ENCODE peak calls at places on chromosomes 1 and 21, in eight cellular contexts. X is tibial nerve; G is A673; Q is cardiac muscle cell; O is astrocyte; U is H9; P is PC-3; V is CD8-positive, alpha-beta memory T cell. D is an unnamed sample.

GRCh38 chr1:109765483-109765815 is 1.7 kb upstream of the EPS8L3 start:
- DNase-seq in O (no peak), U (no peak), Q (no peak), V (no peak), G (no peak), X (no peak), P (no peak), D (no peak)

GRCh38 chr1:109395602-109396512 is 1.9 kb downstream of the SORT1 start:
- DNase-seq in G (peak), Q (peak), P (peak), V (no peak), X (no peak), O (peak), U (no peak), D (no peak)

GRCh38 chr1:51100264-51100880 is 1.7 kb upstream of the C1orf185 start:
- DNase-seq in U (no peak), G (no peak), Q (no peak), V (no peak), X (no peak), O (no peak), P (no peak), D (no peak)

GRCh38 chr1:111733996-111734369 is 5.2 kb downstream of the INKA2 start:
- DNase-seq in V (no peak), O (no peak), U (peak), Q (no peak), G (no peak), X (no peak), P (no peak), D (no peak)

GRCh38 chr1:24896596-24897262 is 33.3 kb downstream of the RUNX3 start:
- DNase-seq in Q (no peak), V (no peak), O (no peak), X (no peak), G (no peak), U (no peak), P (no peak), D (no peak)

GRCh38 chr1:82510431-82510830 is 709.7 kb downstream of the ADGRL2 start:
- DNase-seq in U (no peak), Q (no peak), P (no peak), X (no peak), V (no peak), O (no peak), G (no peak), D (no peak)

GRCh38 chr1:180860535-180860934 is 52.2 kb upstream of the KIAA1614 start:
- DNase-seq in G (no peak), Q (no peak), U (no peak), V (no peak), X (no peak), P (no peak), O (no peak), D (no peak)

GRCh38 chr1:71660417-71660816 is 579.6 kb upstream of the ZRANB2 start:
- DNase-seq in P (no peak), O (peak), X (no peak), U (no peak), V (no peak), G (no peak), Q (no peak), D (no peak)

GRCh38 chr1:16960560-16961296 is 19.7 kb downstream of the MFAP2 start:
- DNase-seq in V (peak), O (peak), G (peak), P (peak), X (peak), Q (peak), U (peak), D (peak)

GRCh38 chr1:86155061-86155806 is 1.3 kb downstream of the COL24A1 start:
- DNase-seq in V (no peak), O (peak), U (peak), X (peak), G (no peak), P (no peak), Q (peak), D (no peak)

GRCh38 chr1:61079898-61080336 is 2.4 kb upstream of the NFIA start:
- DNase-seq in U (peak), O (peak), G (peak), Q (peak), V (no peak), X (peak), P (peak), D (peak)

GRCh38 chr1:81967957-81968356 is 167.2 kb downstream of the ADGRL2 start:
- DNase-seq in V (no peak), Q (no peak), U (no peak), P (no peak), G (no peak), O (no peak), X (no peak), D (no peak)

GRCh38 chr1:91891486-91891885 is 5.5 kb upstream of the TGFBR3 start:
- DNase-seq in Q (no peak), U (no peak), V (no peak), X (no peak), P (no peak), G (peak), O (no peak), D (no peak)

GRCh38 chr1:149849246-149849946 is 50.0 kb upstream of the BOLA1 start:
- DNase-seq in O (no peak), V (no peak), X (no peak), G (peak), Q (peak), P (peak), U (no peak), D (no peak)

GRCh38 chr1:232134365-232134764 is 495.6 kb downstream of the SIPA1L2 start:
- DNase-seq in Q (no peak), V (no peak), G (no peak), P (no peak), U (no peak), X (no peak), O (no peak), D (no peak)

DNA sequence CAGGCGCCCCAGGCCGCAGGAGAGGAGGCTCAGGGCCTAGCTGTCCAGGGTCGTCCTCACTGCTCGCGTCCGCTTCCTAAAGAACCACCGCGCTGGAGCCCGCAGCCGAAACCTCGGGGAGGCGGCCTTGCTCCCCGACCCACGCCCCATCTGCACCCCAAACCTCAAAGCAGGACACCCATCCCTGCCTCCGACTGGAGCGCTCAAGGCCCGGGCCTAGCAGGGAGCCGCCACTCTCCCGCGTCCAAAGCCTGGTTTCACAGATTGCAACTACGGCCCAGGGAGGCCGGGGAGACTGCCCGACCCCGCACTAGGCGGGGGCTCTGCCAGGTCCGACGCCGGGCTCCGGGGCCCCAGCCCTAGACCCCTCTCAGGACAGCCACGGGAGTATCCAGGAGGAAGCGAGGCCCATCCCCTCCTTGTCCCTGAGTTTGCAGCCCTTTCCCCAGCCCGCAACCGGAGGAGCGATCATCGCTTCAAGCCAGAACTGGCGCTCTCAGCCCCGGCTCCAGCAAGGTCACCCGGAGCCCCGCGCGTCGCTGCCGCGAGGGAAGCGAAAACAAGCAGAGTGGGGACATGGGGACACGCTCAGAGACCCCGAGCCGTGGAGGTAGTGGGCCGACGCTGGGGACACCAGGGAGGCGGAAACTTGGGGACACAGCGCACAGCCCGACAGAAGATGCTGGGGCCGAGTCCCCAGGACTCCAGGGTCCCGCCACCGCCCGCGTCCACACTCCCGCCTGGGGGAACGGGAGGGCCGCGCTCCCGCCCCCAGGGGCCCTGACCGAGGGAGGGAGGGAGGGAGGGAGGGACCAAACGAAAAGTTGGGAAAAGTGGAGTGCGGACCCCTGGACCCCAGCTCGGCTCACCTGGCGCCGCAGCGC is 474 bp downstream of the TMEM200B start:
- DNase-seq in U (no peak), O (peak), V (no peak), P (no peak), Q (peak), G (no peak), X (no peak), D (no peak)
- H3K27ac ChIP-seq in U (no peak), O (peak), V (no peak), P (peak), Q (peak), G (no peak), X (peak), D (peak)

DNA sequence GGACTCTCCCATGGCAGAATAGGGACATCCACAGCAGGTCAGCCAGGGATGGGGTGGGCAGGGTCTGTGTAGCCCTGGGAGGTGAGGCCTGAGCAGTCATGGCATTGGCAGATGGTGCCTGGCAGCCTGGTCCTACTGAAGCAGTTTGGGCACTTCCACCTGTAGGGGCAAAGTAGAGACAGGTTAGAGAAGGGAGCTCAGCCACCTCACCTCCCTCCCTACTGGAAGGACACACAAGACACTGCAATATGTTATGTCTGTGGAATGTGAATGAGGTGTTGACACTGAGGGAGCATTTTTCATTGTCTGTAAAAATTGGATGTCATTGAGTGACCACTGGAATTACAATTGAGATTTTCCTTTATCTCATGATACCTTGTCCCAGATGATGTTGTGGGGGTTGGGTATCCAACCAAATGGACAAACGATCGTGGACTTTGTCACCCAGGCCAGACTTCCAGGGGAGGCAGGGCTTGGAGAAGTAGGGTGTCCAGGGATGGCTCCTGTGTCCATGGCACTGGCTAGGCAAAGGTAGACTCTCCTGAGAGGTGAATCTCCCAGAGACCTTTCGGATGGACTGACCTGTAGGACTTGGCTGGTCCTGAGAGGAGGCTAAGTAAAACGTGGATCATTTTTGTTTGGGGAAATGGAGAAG is 9.7 kb downstream of the SHISA4 start:
- DNase-seq in G (no peak), O (no peak), U (no peak), P (no peak), V (no peak), Q (no peak), X (no peak), D (no peak)
- H3K27ac ChIP-seq in G (no peak), O (no peak), U (no peak), P (no peak), V (no peak), Q (no peak), X (peak), D (no peak)

GRCh38 chr21:38965241-38965640 is 159.5 kb downstream of the ETS2 start:
- DNase-seq in V (no peak), Q (peak), P (no peak), G (no peak), U (no peak), O (no peak), X (no peak), D (no peak)
- H3K27ac ChIP-seq in V (no peak), Q (peak), P (no peak), G (no peak), U (no peak), O (no peak), X (no peak), D (peak)

DNA sequence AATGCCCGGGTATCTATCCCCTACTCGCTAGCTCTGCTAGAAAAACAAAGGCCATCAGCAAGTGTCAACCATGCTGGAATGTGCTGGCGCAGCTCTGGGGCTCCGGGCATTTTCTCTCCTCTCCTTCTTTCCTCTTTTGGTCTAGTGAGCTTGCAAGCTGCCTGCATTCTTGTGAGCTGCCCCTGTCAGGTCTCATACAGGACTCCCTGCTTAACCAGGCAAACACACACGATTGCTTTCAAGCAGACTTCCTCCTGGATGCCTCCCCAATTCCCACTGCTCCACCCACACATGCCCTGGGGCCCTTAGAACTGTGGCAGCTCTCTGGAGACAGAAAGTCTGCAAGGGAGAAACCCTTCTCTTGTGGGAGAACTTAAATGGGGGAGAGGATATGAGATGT is 35.7 kb upstream of the SUCO start:
- DNase-seq in G (peak), V (no peak), Q (peak), U (peak), X (no peak), O (peak), P (peak), D (no peak)
- H3K27ac ChIP-seq in G (no peak), V (no peak), Q (peak), U (no peak), X (no peak), O (no peak), P (no peak), D (no peak)